ENCODE peak calls at places on chromosomes 11 and 22, in eight cellular contexts. E is endothelial cell of umbilical vein, L is spleen, V is A549, O is esophagus muscularis mucosa, B is Peyer's patch, A is K562, K is thyroid gland. F is an unnamed sample. For H3K4me1, the result is how much of the 10 kb centered on the place peaks cover.

GRCh38 chr11:7579226-7579825 is 65.5 kb downstream of the PPFIBP2 start:
- DNase-seq in E (no peak), L (no peak), V (no peak), O (no peak), B (no peak), A (no peak), K (no peak), F (no peak)

GRCh38 chr11:46009647-46010046 is 87.2 kb downstream of the LARGE2 start:
- DNase-seq in E (no peak), L (no peak), V (no peak), O (no peak), B (no peak), A (no peak), K (no peak), F (no peak)

GRCh38 chr22:36086170-36086490 is 57.5 kb upstream of the RBFOX2 start:
- DNase-seq in E (no peak), L (no peak), V (peak), O (no peak), B (no peak), A (peak), K (no peak), F (no peak)

GRCh38 chr11:93639548-93639947 is 21.9 kb upstream of the CEP295 start:
- DNase-seq in E (no peak), L (no peak), V (no peak), O (no peak), B (no peak), A (no peak), K (no peak), F (no peak)

GRCh38 chr11:62504158-62504973 is 42.2 kb downstream of the AHNAK start:
- DNase-seq in E (no peak), L (no peak), V (no peak), O (no peak), B (peak), A (no peak), K (peak), F (no peak)

GRCh38 chr22:46679711-46680269 is 58.3 kb downstream of the CERK start:
- DNase-seq in E (no peak), L (no peak), V (no peak), O (no peak), B (no peak), A (no peak), K (no peak), F (no peak)

GRCh38 chr11:35541621-35542375 is 16.4 kb upstream of the PAMR1 start:
- DNase-seq in E (no peak), L (no peak), V (peak), O (no peak), B (no peak), A (no peak), K (no peak), F (peak)

GRCh38 chr11:9155930-9156329 is 64.5 kb upstream of the SCUBE2 start:
- DNase-seq in E (no peak), L (no peak), V (no peak), O (no peak), B (no peak), A (peak), K (no peak), F (no peak)

GRCh38 chr22:19482297-19482696 is 2.6 kb downstream of the CDC45 start:
- DNase-seq in E (no peak), L (no peak), V (no peak), O (no peak), B (no peak), A (no peak), K (no peak), F (no peak)

GRCh38 chr11:64225608-64226506 is at the start of the genes NUDT22 and TRPT1:
- DNase-seq in E (peak), L (peak), V (peak), O (peak), B (peak), A (peak), K (peak), F (peak)

GRCh38 chr11:115145316-115145715 is 358.9 kb downstream of the CADM1 start:
- DNase-seq in E (no peak), L (no peak), V (no peak), O (no peak), B (no peak), A (no peak), K (peak), F (no peak)

GRCh38 chr11:112163875-112164521 is at the start of gene IL18:
- DNase-seq in E (no peak), L (peak), V (peak), O (no peak), B (peak), A (peak), K (peak), F (peak)

GRCh38 chr22:31229402-31230140 is 17.5 kb downstream of the LIMK2 start:
- DNase-seq in E (peak), L (no peak), V (no peak), O (no peak), B (no peak), A (peak), K (peak), F (peak)

GRCh38 chr11:113397212-113397611 is 9.6 kb downstream of the ANKK1 start:
- DNase-seq in E (no peak), L (peak), V (no peak), O (no peak), B (no peak), A (no peak), K (peak), F (no peak)

GRCh38 chr11:95432714-95433503 is 201.9 kb upstream of the SESN3 start:
- DNase-seq in E (peak), L (no peak), V (no peak), O (no peak), B (no peak), A (no peak), K (no peak), F (no peak)
- TF ChIP-seq POLR2A in E (no peak), L (no peak), V (no peak), O (no peak), B (no peak), A (no peak), K (no peak), F (no peak)

GRCh38 chr22:21734540-21735197 is 925 bp downstream of the YPEL1 start:
- DNase-seq in E (peak), L (no peak), V (no peak), O (no peak), B (no peak), A (no peak), K (no peak), F (no peak)
- H3K27ac ChIP-seq in E (no peak), L (peak), V (peak), O (peak), B (peak), A (no peak), K (no peak), F (no peak)

DNA sequence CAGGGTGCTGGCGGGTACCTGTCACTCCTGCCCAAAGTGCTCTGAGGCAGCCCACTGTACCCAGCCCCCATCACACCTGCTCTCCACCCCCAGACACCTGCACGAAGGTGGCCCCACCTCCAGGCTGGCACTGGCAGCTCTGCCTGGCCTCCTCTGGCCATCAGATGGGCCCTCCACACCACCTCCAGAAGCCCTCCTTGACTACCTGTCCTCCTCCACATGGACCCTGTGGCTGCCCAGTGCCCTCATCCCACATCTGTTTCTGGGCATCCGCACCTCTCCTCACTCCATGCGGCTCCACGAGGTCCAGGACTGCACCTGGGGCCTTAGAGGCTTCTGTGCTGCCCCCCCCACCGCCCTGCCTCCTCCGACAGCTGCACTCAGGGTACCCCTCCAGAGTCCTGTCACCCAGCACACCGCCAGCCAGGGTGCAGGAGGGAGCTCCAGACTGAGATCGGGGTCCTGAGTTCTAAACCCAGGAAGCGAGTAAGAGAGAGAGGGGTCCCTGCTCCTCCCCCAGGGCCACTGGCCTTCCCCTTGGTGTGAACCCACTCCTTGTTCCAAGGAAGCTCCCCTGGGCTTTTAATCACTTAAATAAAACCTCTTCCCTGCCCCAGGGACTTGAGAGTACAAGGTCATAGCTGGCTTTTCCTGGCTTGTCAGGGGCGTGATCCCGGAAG is 1.7 kb downstream of the CTSD start:
- DNase-seq in E (no peak), L (peak), V (no peak), O (no peak), B (no peak), A (no peak), K (no peak), F (peak)
- H3K4me1 ChIP-seq in E (under half), L (half or more), V (under half), O (half or more), B (under half), A (half or more), K (under half), F (half or more)

GRCh38 chr11:6237271-6237670 is 1.6 kb upstream of the CNGA4 start:
- DNase-seq in E (no peak), L (no peak), V (no peak), O (no peak), B (no peak), A (no peak), K (no peak), F (no peak)
- TF ChIP-seq POLR2A in E (no peak), L (no peak), V (no peak), O (no peak), B (no peak), A (no peak), K (no peak), F (no peak)

GRCh38 chr11:91394718-91395414 is 829.8 kb upstream of the FAT3 start:
- DNase-seq in E (no peak), L (peak), V (peak), O (no peak), B (no peak), A (no peak), K (no peak), F (no peak)
- H3K27ac ChIP-seq in E (no peak), L (no peak), V (peak), O (peak), B (no peak), A (no peak), K (no peak), F (no peak)